ENCODE peak calls at places on chromosomes 16 and 17, in seven cellular contexts. U, X, O, Z, M, L and D are unnamed samples.

GRCh38 chr17:3770471-3770870 is 30.5 kb downstream of the ITGAE start:
- DNase-seq in O (no peak), M (no peak), Z (no peak), U (no peak), L (no peak), X (no peak), D (no peak)

GRCh38 chr16:57591086-57591869 is 37.2 kb upstream of the ADGRG1 start:
- DNase-seq in M (peak; percentile 93), O (peak; percentile 88), L (peak; percentile 26), X (peak; percentile 40), Z (peak; percentile 10), U (peak; percentile 69), D (no peak)

GRCh38 chr17:71423871-71424546 is 696.8 kb upstream of the SOX9 start:
- DNase-seq in M (no peak), U (peak; percentile 28), X (no peak), L (no peak), Z (no peak), O (no peak), D (no peak)

GRCh38 chr17:49809056-49809455 is 20.6 kb downstream of the KAT7 start:
- DNase-seq in L (no peak), O (no peak), Z (no peak), X (no peak), U (no peak), M (no peak), D (no peak)

GRCh38 chr17:27558341-27558740 is 72.6 kb upstream of the LGALS9 start:
- DNase-seq in U (no peak), M (no peak), L (no peak), Z (no peak), X (no peak), O (no peak), D (no peak)

GRCh38 chr17:55345132-55345531 is 76.5 kb downstream of the MMD start:
- DNase-seq in L (no peak), O (no peak), U (no peak), M (no peak), Z (no peak), X (no peak), D (no peak)

GRCh38 chr16:19886061-19886792 is 1.6 kb upstream of the GPRC5B start:
- DNase-seq in Z (peak; percentile 47), O (peak; percentile 88), X (peak; percentile 84), M (peak; percentile 96), U (peak; percentile 52), L (peak; percentile 75), D (no peak)

GRCh38 chr17:781920-782731 is at the start of the genes GLOD4 and MRM3:
- DNase-seq in X (peak; percentile 63), Z (peak; percentile 52), L (peak; percentile 94), M (peak; percentile 99), U (peak; percentile 66), O (peak; percentile 96), D (peak; percentile 58)

GRCh38 chr16:63714876-63715275 is 1407.0 kb downstream of the CDH11 start:
- DNase-seq in O (no peak), M (no peak), L (no peak), U (no peak), Z (peak; percentile 4), X (no peak), D (no peak)

GRCh38 chr17:61402978-61403845 is 3.6 kb downstream of the TBX2 start:
- DNase-seq in X (no peak), M (no peak), U (no peak), Z (no peak), L (peak; percentile 3), O (peak; percentile 70), D (no peak)

GRCh38 chr16:55120408-55120807 is 189.7 kb downstream of the IRX5 start:
- DNase-seq in L (no peak), Z (no peak), U (no peak), O (no peak), M (no peak), X (no peak), D (no peak)

GRCh38 chr17:12107905-12108304 is 87.2 kb downstream of the MAP2K4 start:
- DNase-seq in U (peak; percentile 5), O (peak; percentile 23), L (no peak), Z (no peak), M (no peak), X (no peak), D (no peak)

GRCh38 chr16:49608801-49609200 is 235.2 kb downstream of the C16orf78 start:
- DNase-seq in U (peak; percentile 27), M (peak; percentile 25), L (no peak), X (no peak), O (peak; percentile 78), Z (no peak), D (no peak)

GRCh38 chr16:85402910-85403692 is 210.0 kb upstream of the GSE1 start:
- DNase-seq in L (peak; percentile 17), M (peak; percentile 82), Z (no peak), X (no peak), U (no peak), O (peak; percentile 25), D (no peak)

GRCh38 chr17:81414751-81415516 is 19.7 kb downstream of the BAHCC1 start:
- DNase-seq in X (no peak), M (no peak), Z (no peak), U (no peak), O (no peak), L (no peak), D (no peak)

GRCh38 chr16:84199861-84200260 is 8.9 kb downstream of the ADAD2 start:
- DNase-seq in Z (peak; percentile 52), O (peak; percentile 65), X (no peak), M (no peak), U (no peak), L (no peak), D (no peak)

GRCh38 chr16:11316331-11317015 is 28.8 kb upstream of the RMI2 start:
- DNase-seq in Z (no peak), X (no peak), U (no peak), M (no peak), O (no peak), L (no peak), D (no peak)

GRCh38 chr16:912322-912683 is 58.5 kb downstream of the LMF1 start:
- DNase-seq in L (no peak), X (no peak), O (no peak), U (no peak), M (no peak), Z (no peak), D (no peak)

GRCh38 chr17:37310940-37311339 is 64.8 kb upstream of the C17orf78 start:
- DNase-seq in Z (no peak), L (no peak), O (peak; percentile 15), U (no peak), X (no peak), M (no peak), D (no peak)

GRCh38 chr17:69597898-69598692 is 183.6 kb downstream of the MAP2K6 start:
- DNase-seq in M (no peak), Z (no peak), U (no peak), X (no peak), L (no peak), O (peak; percentile 71), D (no peak)

GRCh38 chr17:2239882-2240430 is 63.6 kb downstream of the SMG6 start:
- DNase-seq in Z (no peak), M (peak; percentile 90), L (no peak), O (peak; percentile 94), U (peak; percentile 77), X (peak; percentile 76), D (peak; percentile 68)

DNA sequence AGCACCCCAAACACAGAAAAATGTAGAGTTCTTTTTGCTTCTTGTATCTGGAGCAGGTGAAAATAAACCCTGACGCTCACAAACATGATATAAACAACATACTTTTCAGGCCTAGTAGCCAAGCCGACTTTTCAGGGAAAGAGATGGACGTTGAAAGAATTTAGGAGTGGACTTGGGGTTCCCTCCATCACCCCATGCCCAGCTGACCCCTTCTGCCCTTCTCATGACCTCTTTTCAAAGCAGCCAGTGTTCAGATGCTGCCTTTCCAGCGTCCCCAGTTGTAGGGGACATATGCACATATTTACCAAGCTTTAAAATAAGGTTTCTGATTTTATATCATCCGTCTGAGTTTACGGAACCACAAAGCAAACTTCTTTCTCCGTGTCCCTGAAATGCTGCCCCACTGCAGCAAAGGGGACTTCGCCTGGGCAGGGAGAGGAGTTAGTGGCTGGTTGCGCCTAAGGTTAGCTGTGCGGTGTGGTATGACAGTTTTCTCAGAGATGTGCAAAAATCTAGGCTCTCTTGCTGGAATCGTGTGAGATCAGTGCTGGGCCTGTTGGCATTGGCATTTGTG is 235.5 kb downstream of the MRTFB start:
- DNase-seq in X (no peak), U (no peak), M (no peak), O (no peak), Z (no peak), L (no peak), D (no peak)
- H3K4me3 ChIP-seq in X (no peak overlapping the region), U (no peak overlapping the region), M (no peak overlapping the region), O (no peak overlapping the region), Z (no peak overlapping the region), L (no peak overlapping the region), D (no peak overlapping the region)

GRCh38 chr17:42251115-42251514 is 25.1 kb downstream of the STAT5B start:
- DNase-seq in Z (no peak), O (peak; percentile 38), X (no peak), M (no peak), U (no peak), L (no peak), D (no peak)
- TF ChIP-seq CTCF in Z (peak; percentile 18), O (peak; percentile 23), X (peak; percentile 30), M (no peak), U (peak; percentile 37), L (peak; percentile 12), D (peak; percentile 46)

GRCh38 chr17:28879886-28880571 is 17.5 kb downstream of the FLOT2 start:
- DNase-seq in L (no peak), Z (no peak), M (no peak), O (no peak), X (no peak), U (no peak), D (no peak)

GRCh38 chr17:28880572-28880945 is 17.0 kb downstream of the FLOT2 start:
- DNase-seq in X (no peak), M (no peak), U (no peak), O (no peak), Z (no peak), L (no peak), D (no peak)

GRCh38 chr17:28882154-28882895 is 15.2 kb downstream of the FLOT2 start:
- DNase-seq in M (no peak), L (no peak), X (no peak), U (no peak), O (no peak), Z (no peak), D (no peak)

GRCh38 chr17:28883967-28884702 is 13.4 kb downstream of the FLOT2 start:
- DNase-seq in M (no peak), Z (no peak), O (no peak), X (no peak), L (no peak), U (no peak), D (no peak)

DNA sequence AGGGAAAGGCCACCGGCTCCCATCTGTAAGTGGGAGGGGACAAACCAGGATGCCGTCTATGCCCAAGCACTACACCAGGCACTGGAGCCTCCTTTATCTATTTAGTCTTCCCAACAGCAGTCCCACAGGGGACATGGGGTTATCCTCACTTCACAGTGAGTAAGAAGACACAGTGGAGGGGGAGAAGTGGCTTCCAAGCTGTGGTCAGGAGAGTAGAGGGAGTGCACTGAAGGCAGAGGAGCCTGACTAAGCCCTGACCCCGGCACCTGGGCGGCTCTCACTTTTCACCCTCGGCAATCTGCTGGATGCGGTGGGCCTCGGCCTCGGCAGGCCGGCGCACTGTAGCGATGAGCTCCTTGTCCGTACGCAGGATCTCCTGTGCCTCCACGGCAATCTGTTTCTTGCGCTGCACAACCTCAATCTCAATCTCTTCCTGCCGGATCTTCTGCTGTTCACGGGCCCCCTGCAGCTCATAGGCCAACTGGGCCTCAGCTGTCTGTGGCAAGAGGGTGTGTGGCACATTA is 15.9 kb downstream of the FLOT2 start:
- DNase-seq in L (no peak), Z (no peak), X (no peak), M (no peak), O (no peak), U (no peak), D (no peak)
- H3K4me3 ChIP-seq in L (no peak overlapping the region), Z (no peak overlapping the region), X (no peak overlapping the region), M (no peak overlapping the region), O (no peak overlapping the region), U (no peak overlapping the region), D (no peak overlapping the region)

GRCh38 chr17:83194761-83195329 is 115.4 kb downstream of the METRNL start:
- DNase-seq in O (peak; percentile 46), M (no peak), X (no peak), L (peak; percentile 13), Z (no peak), U (no peak), D (no peak)
- TF ChIP-seq CTCF in O (no peak), M (no peak), X (no peak), L (no peak), Z (no peak), U (no peak), D (no peak)